ENCODE peak calls at places on chromosomes 7 and 10, in four cellular contexts. One of them, this sample, is unnamed.

GRCh38 chr7:102434039-102434481 is 685 bp downstream of the ORAI2 start:
- DNase-seq in spleen: peak
- DNase-seq in GM10248: no peak
- DNase-seq in astrocyte of the spinal cord: peak
- DNase-seq in this sample: peak

GRCh38 chr7:45145881-45146280 is 11.7 kb upstream of the RAMP3 start:
- DNase-seq in spleen: peak
- DNase-seq in GM10248: no peak
- DNase-seq in astrocyte of the spinal cord: no peak
- DNase-seq in this sample: no peak

GRCh38 chr7:155638366-155638765 is 6.1 kb upstream of the RBM33 start:
- DNase-seq in spleen: no peak
- DNase-seq in GM10248: no peak
- DNase-seq in astrocyte of the spinal cord: no peak
- DNase-seq in this sample: no peak

GRCh38 chr7:24936121-24936824 is 43.7 kb downstream of the OSBPL3 start:
- DNase-seq in astrocyte of the spinal cord: peak
- DNase-seq in spleen: no peak
- DNase-seq in GM10248: no peak
- DNase-seq in this sample: no peak

GRCh38 chr10:99930731-99931550 is 78.8 kb downstream of the DNMBP start:
- DNase-seq in spleen: no peak
- DNase-seq in GM10248: no peak
- DNase-seq in astrocyte of the spinal cord: peak
- DNase-seq in this sample: no peak

GRCh38 chr7:90980545-90980944 is 283.7 kb upstream of the FZD1 start:
- DNase-seq in astrocyte of the spinal cord: no peak
- DNase-seq in GM10248: no peak
- DNase-seq in spleen: no peak
- DNase-seq in this sample: no peak

GRCh38 chr10:81820418-81820817 is 54.6 kb upstream of the NRG3 start:
- DNase-seq in spleen: no peak
- DNase-seq in GM10248: no peak
- DNase-seq in astrocyte of the spinal cord: no peak
- DNase-seq in this sample: no peak

GRCh38 chr7:106369349-106369748 is 84.6 kb upstream of the NAMPT start:
- DNase-seq in GM10248: no peak
- DNase-seq in spleen: no peak
- DNase-seq in astrocyte of the spinal cord: peak
- DNase-seq in this sample: no peak

GRCh38 chr7:69204936-69205335 is 393.3 kb upstream of the AUTS2 start:
- DNase-seq in astrocyte of the spinal cord: peak
- DNase-seq in spleen: no peak
- DNase-seq in GM10248: no peak
- DNase-seq in this sample: no peak

GRCh38 chr7:142534726-142535122 is 214.5 kb upstream of the PRSS1 start:
- DNase-seq in GM10248: no peak
- DNase-seq in astrocyte of the spinal cord: no peak
- DNase-seq in spleen: no peak
- DNase-seq in this sample: no peak

GRCh38 chr7:142533920-142534319 is 215.4 kb upstream of the PRSS1 start:
- DNase-seq in astrocyte of the spinal cord: no peak
- DNase-seq in spleen: no peak
- DNase-seq in GM10248: no peak
- DNase-seq in this sample: no peak

GRCh38 chr7:142537760-142538159 is 211.5 kb upstream of the PRSS1 start:
- DNase-seq in GM10248: no peak
- DNase-seq in spleen: no peak
- DNase-seq in astrocyte of the spinal cord: no peak
- DNase-seq in this sample: no peak

GRCh38 chr7:142539901-142540300 is 209.4 kb upstream of the PRSS1 start:
- DNase-seq in GM10248: no peak
- DNase-seq in astrocyte of the spinal cord: peak
- DNase-seq in spleen: no peak
- DNase-seq in this sample: no peak

DNA sequence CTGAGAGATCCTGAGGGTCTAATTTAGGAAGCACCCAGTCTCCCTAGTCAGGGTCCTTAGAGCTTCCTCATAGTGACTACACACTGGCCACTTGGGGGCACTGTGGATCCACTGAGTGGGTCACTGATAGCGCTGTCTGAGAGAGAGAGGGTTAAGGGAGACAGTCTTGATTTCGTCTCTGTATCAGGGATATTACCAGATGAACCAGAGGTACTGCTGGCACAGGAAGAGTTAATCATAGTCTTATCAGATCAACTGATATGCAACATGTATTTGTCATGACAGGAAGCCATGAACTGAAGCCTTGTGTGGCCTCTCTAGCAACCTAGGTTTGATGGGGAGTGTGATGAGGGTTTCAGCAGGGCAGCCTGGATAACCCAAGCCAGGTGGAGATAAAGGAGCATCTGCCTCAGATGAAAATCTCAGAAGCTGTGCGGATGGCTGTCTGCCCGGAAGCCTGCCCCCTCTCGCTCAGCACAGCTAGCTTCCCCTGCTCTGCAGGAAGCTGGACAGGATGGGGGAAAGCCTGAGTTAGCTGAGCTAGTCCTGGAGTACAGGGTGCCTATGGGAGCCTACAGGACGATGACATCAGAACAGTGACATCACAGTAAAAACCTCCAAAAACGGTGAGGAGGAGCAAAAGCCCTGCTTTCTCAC is 214.0 kb upstream of the PRSS1 start:
- DNase-seq in spleen: no peak
- DNase-seq in astrocyte of the spinal cord: peak
- DNase-seq in GM10248: peak
- DNase-seq in this sample: peak
- TF ChIP-seq CTCF in spleen: peak
- TF ChIP-seq CTCF in astrocyte of the spinal cord: peak
- TF ChIP-seq CTCF in GM10248: peak
- TF ChIP-seq CTCF in this sample: peak

DNA sequence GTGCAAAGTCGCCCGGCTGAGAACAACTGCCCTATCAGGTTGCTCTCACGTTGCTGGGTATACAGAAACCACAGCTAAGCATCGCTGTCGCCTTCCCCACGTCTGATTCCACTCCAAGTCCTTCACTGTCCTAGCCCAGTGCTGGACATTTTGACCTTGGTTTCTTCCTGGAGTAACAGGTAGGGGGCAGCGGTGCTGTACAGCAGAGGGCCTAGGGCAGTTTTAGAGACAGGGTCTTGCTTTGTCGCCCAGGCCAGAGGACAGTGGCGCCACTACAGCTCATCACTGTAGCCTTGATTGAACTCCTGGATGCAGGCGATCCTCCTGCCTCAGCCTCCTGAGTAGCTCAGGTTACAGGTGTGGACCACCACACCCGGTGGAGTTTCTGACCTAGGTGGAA is 2.6 kb downstream of the CLDN15 start:
- DNase-seq in GM10248: no peak
- DNase-seq in spleen: no peak
- DNase-seq in astrocyte of the spinal cord: no peak
- DNase-seq in this sample: no peak
- TF ChIP-seq CTCF in GM10248: peak
- TF ChIP-seq CTCF in spleen: no peak
- TF ChIP-seq CTCF in astrocyte of the spinal cord: peak
- TF ChIP-seq CTCF in this sample: peak

GRCh38 chr10:31321396-31321941 is 2.5 kb downstream of the ZEB1 start:
- DNase-seq in GM10248: no peak
- DNase-seq in spleen: peak
- DNase-seq in astrocyte of the spinal cord: peak
- DNase-seq in this sample: peak

GRCh38 chr10:31320598-31321211 is 1.7 kb downstream of the ZEB1 start:
- DNase-seq in spleen: peak
- DNase-seq in astrocyte of the spinal cord: peak
- DNase-seq in GM10248: peak
- DNase-seq in this sample: peak

GRCh38 chr10:31319602-31320178 is 674 bp downstream of the ZEB1 start:
- DNase-seq in astrocyte of the spinal cord: no peak
- DNase-seq in spleen: peak
- DNase-seq in GM10248: peak
- DNase-seq in this sample: peak

GRCh38 chr10:31320179-31320597 is 1.2 kb downstream of the ZEB1 start:
- DNase-seq in astrocyte of the spinal cord: peak
- DNase-seq in GM10248: peak
- DNase-seq in spleen: no peak
- DNase-seq in this sample: peak

GRCh38 chr10:31322647-31323046 is 3.6 kb downstream of the ZEB1 start:
- DNase-seq in astrocyte of the spinal cord: no peak
- DNase-seq in spleen: no peak
- DNase-seq in GM10248: peak
- DNase-seq in this sample: peak
- TF ChIP-seq CTCF in astrocyte of the spinal cord: peak
- TF ChIP-seq CTCF in spleen: no peak
- TF ChIP-seq CTCF in GM10248: peak
- TF ChIP-seq CTCF in this sample: peak

GRCh38 chr7:132155715-132156114 is 420.6 kb downstream of the PLXNA4 start:
- DNase-seq in GM10248: no peak
- DNase-seq in spleen: no peak
- DNase-seq in astrocyte of the spinal cord: no peak
- DNase-seq in this sample: no peak

GRCh38 chr7:132152490-132152889 is 423.8 kb downstream of the PLXNA4 start:
- DNase-seq in GM10248: no peak
- DNase-seq in spleen: no peak
- DNase-seq in astrocyte of the spinal cord: no peak
- DNase-seq in this sample: no peak

GRCh38 chr7:132154695-132155471 is 421.4 kb downstream of the PLXNA4 start:
- DNase-seq in GM10248: no peak
- DNase-seq in spleen: no peak
- DNase-seq in astrocyte of the spinal cord: no peak
- DNase-seq in this sample: no peak

GRCh38 chr7:132150711-132151110 is 425.6 kb downstream of the PLXNA4 start:
- DNase-seq in astrocyte of the spinal cord: no peak
- DNase-seq in GM10248: no peak
- DNase-seq in spleen: no peak
- DNase-seq in this sample: no peak

DNA sequence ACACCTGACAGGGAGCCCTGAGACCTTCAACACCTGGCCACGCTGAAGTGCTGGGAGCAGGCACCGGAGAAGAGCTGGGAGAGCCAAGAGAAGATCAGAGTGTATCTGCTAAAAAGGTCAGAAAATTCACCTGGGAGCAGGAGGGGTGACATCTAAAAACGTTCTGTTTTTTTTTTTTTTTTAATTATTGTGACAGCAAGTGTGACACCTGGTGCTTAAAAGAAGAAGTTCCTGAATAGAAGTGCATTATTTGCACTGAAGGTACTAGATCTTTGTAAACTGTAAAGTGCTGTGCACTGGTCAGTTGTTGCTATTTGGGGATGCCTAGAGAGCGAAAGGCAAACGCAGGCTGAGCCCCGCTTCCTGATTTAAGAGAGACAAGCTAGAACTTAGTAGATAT is 422.0 kb downstream of the PLXNA4 start:
- DNase-seq in astrocyte of the spinal cord: no peak
- DNase-seq in GM10248: no peak
- DNase-seq in spleen: no peak
- DNase-seq in this sample: no peak
- TF ChIP-seq CTCF in astrocyte of the spinal cord: no peak
- TF ChIP-seq CTCF in GM10248: no peak
- TF ChIP-seq CTCF in spleen: no peak
- TF ChIP-seq CTCF in this sample: peak

GRCh38 chr7:30755384-30756154 is 3.6 kb downstream of the INMT start:
- DNase-seq in spleen: no peak
- DNase-seq in GM10248: no peak
- DNase-seq in astrocyte of the spinal cord: no peak
- DNase-seq in this sample: no peak
- TF ChIP-seq CTCF in spleen: no peak
- TF ChIP-seq CTCF in GM10248: no peak
- TF ChIP-seq CTCF in astrocyte of the spinal cord: no peak
- TF ChIP-seq CTCF in this sample: no peak

DNA sequence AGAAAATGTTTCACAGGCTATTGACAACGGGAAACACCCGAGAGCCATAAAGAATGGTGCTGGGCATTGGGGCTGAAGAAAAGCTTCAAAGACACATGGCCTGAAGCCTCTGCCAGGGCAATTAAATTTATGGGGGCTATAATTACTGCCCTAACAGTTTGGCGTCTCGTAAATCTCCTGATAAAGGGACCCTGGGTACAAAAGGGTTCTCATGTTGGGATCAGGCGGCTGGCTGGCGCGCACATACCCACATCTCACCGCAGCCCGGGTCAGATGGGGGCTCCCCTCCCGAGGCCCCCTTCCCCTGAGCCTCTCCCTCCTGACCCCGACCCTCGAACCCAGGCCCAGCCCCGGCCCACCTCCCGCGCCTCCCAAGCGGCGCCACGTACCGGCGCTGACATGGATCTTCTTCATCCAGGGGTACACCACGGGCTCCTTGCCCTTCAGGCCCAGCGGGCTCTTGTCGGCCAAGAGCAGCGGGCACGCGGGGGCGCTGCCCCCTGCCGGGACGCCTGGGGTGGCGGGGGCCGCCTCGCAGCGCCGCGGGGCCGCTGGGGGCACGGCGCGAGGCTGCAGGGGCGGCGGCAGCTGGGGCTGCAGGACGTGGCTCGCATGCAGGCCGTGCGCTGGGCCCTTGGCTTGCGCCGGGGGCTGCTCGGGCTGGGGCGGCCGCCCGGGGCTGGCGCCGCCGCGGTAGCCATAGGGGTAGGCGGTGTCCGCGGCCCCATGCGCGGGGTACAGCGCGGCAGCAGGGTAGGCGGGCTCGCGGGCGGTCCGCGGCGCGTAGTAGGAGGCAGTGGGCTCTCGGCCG is 623 bp downstream of the HOXA4 start:
- DNase-seq in spleen: no peak
- DNase-seq in astrocyte of the spinal cord: no peak
- DNase-seq in GM10248: no peak
- DNase-seq in this sample: no peak
- TF ChIP-seq CTCF in spleen: no peak
- TF ChIP-seq CTCF in astrocyte of the spinal cord: no peak
- TF ChIP-seq CTCF in GM10248: no peak
- TF ChIP-seq CTCF in this sample: no peak

DNA sequence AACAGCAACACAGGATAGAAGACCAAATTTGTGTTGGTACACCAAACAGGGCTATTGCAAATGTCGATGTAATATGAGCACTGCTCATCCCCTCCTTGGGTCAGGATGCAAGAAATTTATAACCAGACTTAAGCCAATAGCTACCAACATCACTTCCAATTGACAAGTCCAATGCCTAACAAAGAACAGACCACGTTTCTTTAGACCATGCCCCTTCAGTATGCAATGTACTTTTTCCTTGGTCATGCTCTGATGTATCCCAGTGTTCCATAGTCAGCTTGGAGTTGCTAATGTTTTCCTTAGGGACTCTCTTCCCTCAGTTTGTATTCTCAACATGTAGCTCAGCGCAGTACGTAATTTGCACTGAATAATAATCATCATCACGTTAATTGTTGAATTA is 7.8 kb downstream of the CACNA2D1 start:
- DNase-seq in spleen: no peak
- DNase-seq in GM10248: no peak
- DNase-seq in astrocyte of the spinal cord: no peak
- DNase-seq in this sample: no peak
- TF ChIP-seq CTCF in spleen: no peak
- TF ChIP-seq CTCF in GM10248: no peak
- TF ChIP-seq CTCF in astrocyte of the spinal cord: no peak
- TF ChIP-seq CTCF in this sample: no peak